ENCODE peak calls at places on chromosomes 1 and 21, in eight cellular contexts. O, A, R, X, C, U, W and I are unnamed samples.

GRCh38 chr1:149845416-149845815 is 54.0 kb upstream of the BOLA1 start:
- DNase-seq in U (no peak), C (no peak), X (no peak), W (no peak), O (peak), A (peak), R (no peak), I (no peak)

GRCh38 chr1:196649990-196650389 is 1.9 kb upstream of the CFH start:
- DNase-seq in U (no peak), X (no peak), W (no peak), R (no peak), A (no peak), C (no peak), O (no peak), I (no peak)

GRCh38 chr1:179034720-179035119 is 9.0 kb downstream of the FAM20B start:
- DNase-seq in U (no peak), W (peak), O (no peak), R (peak), A (no peak), X (peak), C (no peak), I (peak)

GRCh38 chr1:233689017-233689747 is 75.3 kb downstream of the KCNK1 start:
- DNase-seq in R (no peak), C (no peak), O (no peak), A (no peak), W (no peak), U (no peak), X (no peak), I (no peak)

GRCh38 chr1:157960773-157961172 is 32.7 kb upstream of the KIRREL1 start:
- DNase-seq in W (no peak), R (no peak), X (no peak), U (no peak), C (no peak), A (no peak), O (peak), I (no peak)

GRCh38 chr21:18716578-18717138 is 313.1 kb upstream of the TMPRSS15 start:
- DNase-seq in X (no peak), U (no peak), O (no peak), A (no peak), W (peak), R (no peak), C (no peak), I (no peak)

GRCh38 chr1:24944318-24944717 is 14.2 kb upstream of the RUNX3 start:
- DNase-seq in O (no peak), C (no peak), X (no peak), U (no peak), R (no peak), W (no peak), A (no peak), I (no peak)

GRCh38 chr1:207811319-207811718 is 59.5 kb downstream of the CD46 start:
- DNase-seq in O (no peak), R (no peak), C (no peak), U (no peak), X (no peak), W (no peak), A (peak), I (no peak)

GRCh38 chr1:90902672-90903071 is 119.2 kb downstream of the ZNF644 start:
- DNase-seq in R (no peak), X (no peak), W (no peak), U (no peak), C (no peak), O (no peak), A (no peak), I (no peak)

GRCh38 chr1:65527211-65527610 is 106.7 kb downstream of the LEPR start:
- DNase-seq in W (peak), X (peak), A (no peak), O (no peak), C (no peak), R (peak), U (no peak), I (peak)

GRCh38 chr1:67559222-67559700 is 125.7 kb upstream of the GADD45A start:
- DNase-seq in W (peak), U (no peak), R (peak), X (peak), A (peak), O (peak), C (no peak), I (peak)

GRCh38 chr21:17731554-17731953 is 87.6 kb downstream of the C21orf91 start:
- DNase-seq in A (no peak), X (no peak), W (no peak), R (no peak), O (no peak), U (no peak), C (no peak), I (no peak)

GRCh38 chr1:62774971-62775578 is 8.9 kb upstream of the ATG4C start:
- DNase-seq in R (no peak), W (no peak), U (no peak), O (no peak), A (no peak), X (no peak), C (no peak), I (no peak)

GRCh38 chr1:157833155-157833554 is 8.5 kb downstream of the CD5L start:
- DNase-seq in C (no peak), O (no peak), R (no peak), A (no peak), W (no peak), X (no peak), U (no peak), I (no peak)

GRCh38 chr21:42763578-42764442 is 110.4 kb downstream of the PDE9A start:
- DNase-seq in X (no peak), U (no peak), A (no peak), W (no peak), R (no peak), C (no peak), O (no peak), I (no peak)

GRCh38 chr1:1359316-1359667 is 937 bp upstream of the MXRA8 start:
- DNase-seq in R (peak), X (no peak), A (no peak), C (no peak), U (no peak), O (no peak), W (peak), I (peak)

GRCh38 chr1:27594542-27595510 is 9.1 kb downstream of the AHDC1 start:
- DNase-seq in C (no peak), U (no peak), O (no peak), A (no peak), W (no peak), R (no peak), X (no peak), I (no peak)

GRCh38 chr1:57788333-57788732 is 364.5 kb upstream of the DAB1 start:
- DNase-seq in A (no peak), U (no peak), W (no peak), O (no peak), R (no peak), X (no peak), C (no peak), I (no peak)

GRCh38 chr1:95992013-95992412 is 729.6 kb upstream of the PTBP2 start:
- DNase-seq in U (no peak), C (no peak), O (no peak), R (no peak), W (no peak), A (no peak), X (no peak), I (no peak)

GRCh38 chr1:161952603-161953172 is 71.0 kb downstream of the OLFML2B start:
- DNase-seq in W (no peak), U (no peak), C (no peak), A (no peak), X (no peak), R (no peak), O (no peak), I (no peak)
- H3K4me3 ChIP-seq in W (no peak), U (no peak), C (no peak), A (no peak), X (no peak), R (no peak), O (no peak), I (no peak)

GRCh38 chr1:94819584-94819944 is 593 bp upstream of the SLC44A3 start:
- DNase-seq in C (no peak), A (no peak), R (no peak), U (no peak), X (no peak), O (peak), W (no peak), I (no peak)
- H3K4me3 ChIP-seq in C (peak), A (peak), R (peak), U (no peak), X (peak), O (peak), W (peak), I (peak)

GRCh38 chr1:240649733-240650700 is 38.1 kb upstream of the GREM2 start:
- DNase-seq in C (no peak), R (no peak), X (no peak), O (no peak), U (no peak), A (no peak), W (no peak), I (no peak)
- H3K4me3 ChIP-seq in C (no peak), R (no peak), X (no peak), O (no peak), U (no peak), A (no peak), W (no peak), I (no peak)

GRCh38 chr1:3727042-3727824 is 25.0 kb upstream of the CCDC27 start:
- DNase-seq in A (no peak), X (peak), C (no peak), U (no peak), R (no peak), W (peak), O (peak), I (peak)
- H3K4me3 ChIP-seq in A (no peak), X (no peak), C (no peak), U (no peak), R (no peak), W (no peak), O (no peak), I (no peak)

DNA sequence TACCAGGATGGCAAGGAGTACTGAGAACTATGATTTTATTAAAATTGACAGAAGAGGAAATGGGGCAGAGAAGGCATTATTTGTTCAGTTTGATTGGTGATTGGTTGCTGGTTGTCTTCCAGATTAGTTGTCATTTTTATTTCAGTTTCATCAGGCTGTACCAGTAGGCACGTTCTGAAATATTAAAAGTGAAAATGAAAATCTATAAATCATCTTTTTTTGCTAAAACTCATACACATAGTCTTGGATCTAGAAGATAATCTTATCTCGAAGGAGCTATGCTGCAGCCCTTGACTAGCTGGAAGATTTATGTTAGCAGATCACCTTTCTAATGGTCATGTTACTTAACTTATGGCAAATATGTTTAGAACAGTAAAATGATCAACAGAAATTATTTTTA is 29.0 kb downstream of the NEK7 start:
- DNase-seq in W (no peak), A (no peak), O (no peak), R (no peak), X (no peak), U (no peak), C (no peak), I (no peak)
- H3K4me3 ChIP-seq in W (no peak), A (no peak), O (no peak), R (no peak), X (no peak), U (no peak), C (no peak), I (no peak)

GRCh38 chr1:235913311-235913710 is 46.6 kb upstream of the LYST start:
- DNase-seq in O (no peak), C (no peak), W (no peak), R (no peak), U (no peak), X (no peak), A (no peak), I (peak)

GRCh38 chr1:235911300-235911662 is 44.6 kb upstream of the LYST start:
- DNase-seq in R (no peak), O (no peak), X (no peak), C (no peak), A (no peak), W (no peak), U (no peak), I (no peak)

GRCh38 chr1:235908742-235909520 is 42.2 kb upstream of the LYST start:
- DNase-seq in A (no peak), W (peak), C (no peak), R (peak), U (no peak), X (peak), O (no peak), I (peak)

GRCh38 chr1:235911876-235912275 is 45.2 kb upstream of the LYST start:
- DNase-seq in X (no peak), A (no peak), O (no peak), C (no peak), R (no peak), U (no peak), W (no peak), I (no peak)

GRCh38 chr1:235910357-235911299 is 43.9 kb upstream of the LYST start:
- DNase-seq in R (peak), X (peak), W (peak), U (no peak), C (peak), O (peak), A (peak), I (peak)
- H3K4me3 ChIP-seq in R (no peak), X (no peak), W (no peak), U (no peak), C (no peak), O (no peak), A (no peak), I (no peak)

DNA sequence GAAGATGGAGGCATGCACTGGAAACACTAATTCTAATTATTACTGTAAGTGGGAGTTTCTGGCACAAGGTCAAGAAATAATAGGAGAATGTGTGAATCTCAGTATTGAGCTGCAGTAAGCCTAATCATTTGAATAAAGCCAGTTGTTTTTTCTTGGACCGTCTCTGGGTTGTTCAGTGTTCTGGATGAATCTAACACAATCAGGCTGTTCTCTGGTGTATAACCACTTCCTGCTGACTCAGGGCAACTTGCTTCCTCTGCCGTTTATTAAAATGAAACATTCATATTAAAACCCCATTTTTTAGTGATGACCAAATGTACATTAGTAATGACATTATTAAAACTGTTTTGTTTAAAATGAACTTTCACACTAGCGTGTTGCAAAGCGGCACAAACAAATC is 273.1 kb upstream of the SNX7 start:
- DNase-seq in W (peak), C (no peak), U (peak), A (no peak), R (peak), X (peak), O (no peak), I (peak)
- H3K4me3 ChIP-seq in W (no peak), C (no peak), U (no peak), A (no peak), R (no peak), X (no peak), O (no peak), I (no peak)

DNA sequence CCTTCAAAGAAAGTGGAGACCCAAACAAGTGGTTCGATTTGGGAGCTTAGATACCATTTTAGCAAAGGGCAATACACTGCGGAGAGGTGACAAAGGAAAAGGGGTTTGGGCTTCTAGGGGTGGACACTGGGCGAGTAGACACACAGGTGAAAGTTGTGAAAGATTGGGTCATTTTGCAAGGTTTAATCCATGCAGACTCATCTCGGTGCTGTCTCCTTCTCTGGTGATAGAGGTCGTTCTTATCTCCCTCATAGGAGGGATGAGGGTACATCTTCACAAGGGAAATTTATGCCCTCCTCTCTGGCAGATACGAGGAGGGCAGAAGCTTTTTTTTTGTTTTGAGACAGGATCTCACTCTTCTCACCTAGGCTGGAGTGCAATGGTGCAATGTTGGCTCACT is 6.4 kb upstream of the IGSF5 start:
- DNase-seq in C (no peak), U (no peak), R (no peak), W (no peak), X (no peak), O (no peak), A (no peak), I (no peak)
- H3K4me3 ChIP-seq in C (no peak), U (no peak), R (no peak), W (no peak), X (no peak), O (no peak), A (no peak), I (no peak)

GRCh38 chr1:39898648-39899603 is 2.8 kb downstream of the MYCL start:
- DNase-seq in R (peak), W (peak), O (peak), X (peak), A (no peak), U (no peak), C (peak), I (peak)

GRCh38 chr1:39898146-39898545 is 3.6 kb downstream of the MYCL start:
- DNase-seq in A (no peak), X (peak), O (peak), R (no peak), U (no peak), W (no peak), C (peak), I (no peak)

GRCh38 chr1:39901486-39902120 is at the start of gene MYCL:
- DNase-seq in C (peak), A (peak), X (peak), W (no peak), U (peak), R (no peak), O (peak), I (no peak)

GRCh38 chr1:39900662-39901485 is 843 bp downstream of the MYCL start:
- DNase-seq in A (no peak), X (peak), W (no peak), C (no peak), O (no peak), R (no peak), U (no peak), I (no peak)

GRCh38 chr1:39899611-39900538 is 1.8 kb downstream of the MYCL start:
- DNase-seq in O (no peak), W (no peak), R (no peak), U (no peak), A (no peak), X (no peak), C (no peak), I (no peak)
- H3K4me3 ChIP-seq in O (peak), W (no peak), R (no peak), U (no peak), A (no peak), X (no peak), C (peak), I (no peak)